ENCODE peak calls at places on chromosomes 7 and 10, in six cellular contexts. H is fibroblast of lung, F is heart right ventricle, O is neural crest cell, S is MCF 10A, R is GM20000. U is an unnamed sample.

GRCh38 chr10:3570855-3571266 is 214.1 kb downstream of the KLF6 start:
- DNase-seq in H (peak), O (peak), S (no peak), F (peak), R (no peak), U (no peak)

GRCh38 chr7:94095359-94096009 is 91.3 kb upstream of the BET1 start:
- DNase-seq in H (no peak), F (no peak), R (no peak), O (no peak), S (no peak), U (no peak)

GRCh38 chr7:129993275-129993674 is 40.5 kb upstream of the UBE2H start:
- DNase-seq in F (no peak), S (no peak), R (no peak), H (no peak), O (no peak), U (no peak)

GRCh38 chr7:2038876-2039728 is 193.6 kb downstream of the MAD1L1 start:
- DNase-seq in O (no peak), H (no peak), R (no peak), S (no peak), F (no peak), U (no peak)

GRCh38 chr10:6383099-6383812 is 180.5 kb downstream of the PFKFB3 start:
- DNase-seq in O (no peak), H (peak), S (no peak), R (no peak), F (no peak), U (no peak)

GRCh38 chr10:131898713-131899112 is 2.1 kb upstream of the PPP2R2D start:
- DNase-seq in F (no peak), R (no peak), O (no peak), H (no peak), S (no peak), U (no peak)

GRCh38 chr7:140581411-140581810 is 59.2 kb downstream of the DENND2A start:
- DNase-seq in H (no peak), R (no peak), F (no peak), O (no peak), S (no peak), U (no peak)

GRCh38 chr10:30398193-30398592 is 35.8 kb upstream of the MAP3K8 start:
- DNase-seq in H (no peak), O (no peak), S (no peak), R (no peak), F (no peak), U (no peak)

GRCh38 chr10:29559996-29560395 is 74.8 kb downstream of the SVIL start:
- DNase-seq in F (no peak), H (no peak), O (no peak), R (no peak), S (no peak), U (no peak)

GRCh38 chr10:97115846-97116245 is 69.9 kb downstream of the SLIT1 start:
- DNase-seq in O (no peak), R (no peak), F (no peak), H (no peak), S (no peak), U (no peak)

GRCh38 chr10:97849491-97850402 is at the start of gene GOLGA7B:
- DNase-seq in S (peak), H (peak), O (peak), F (peak), R (peak), U (peak)

GRCh38 chr7:76225379-76225778 is 23.7 kb downstream of the SRRM3 start:
- DNase-seq in F (peak), O (peak), R (peak), S (peak), H (peak), U (peak)

GRCh38 chr7:111274882-111275281 is 184.0 kb downstream of the LRRN3 start:
- DNase-seq in R (no peak), F (no peak), O (no peak), S (peak), H (peak), U (no peak)

GRCh38 chr7:479948-480499 is 39.6 kb downstream of the PDGFA start:
- DNase-seq in R (no peak), O (no peak), H (no peak), F (no peak), S (no peak), U (no peak)

GRCh38 chr10:114027951-114028350 is 15.7 kb upstream of the ADRB1 start:
- DNase-seq in R (no peak), F (no peak), S (no peak), O (no peak), H (no peak), U (no peak)

GRCh38 chr10:124898493-124898892 is 43.4 kb upstream of the ZRANB1 start:
- DNase-seq in F (no peak), S (no peak), R (no peak), O (no peak), H (no peak), U (no peak)

GRCh38 chr10:132657127-132657706 is 119.6 kb downstream of the INPP5A start:
- DNase-seq in R (no peak), F (no peak), S (no peak), H (no peak), O (no peak), U (no peak)

GRCh38 chr10:71085689-71086438 is 126.5 kb upstream of the UNC5B start:
- DNase-seq in R (no peak), O (no peak), S (no peak), H (no peak), F (no peak), U (no peak)

GRCh38 chr7:54968018-54968417 is 50.8 kb upstream of the EGFR start:
- DNase-seq in O (no peak), F (no peak), S (no peak), R (no peak), H (no peak), U (no peak)

GRCh38 chr10:133050376-133050775 is 37.3 kb upstream of the ADGRA1 start:
- DNase-seq in S (no peak), R (no peak), F (no peak), O (no peak), H (no peak), U (no peak)

GRCh38 chr7:136009488-136010079 is 32.4 kb upstream of the MTPN start:
- DNase-seq in R (peak), O (no peak), H (peak), S (peak), F (no peak), U (no peak)

GRCh38 chr7:15459018-15459621 is 102.7 kb downstream of the AGMO start:
- DNase-seq in R (no peak), O (no peak), H (no peak), F (no peak), S (no peak), U (no peak)

GRCh38 chr10:47023237-47024045 is 112.2 kb downstream of the PTPN20 start:
- DNase-seq in H (no peak), S (no peak), R (no peak), O (no peak), F (no peak), U (no peak)

GRCh38 chr10:124083047-124083739 is 10.2 kb downstream of the CHST15 start:
- DNase-seq in H (no peak), F (no peak), S (no peak), O (no peak), R (no peak), U (no peak)

GRCh38 chr10:86313621-86314041 is 53.0 kb downstream of the GRID1 start:
- DNase-seq in F (no peak), R (no peak), H (no peak), S (no peak), O (no peak), U (no peak)

GRCh38 chr10:85124592-85124991 is 796.2 kb downstream of the CCSER2 start:
- DNase-seq in R (no peak), S (peak), H (no peak), F (no peak), O (no peak), U (no peak)

GRCh38 chr7:54662701-54663100 is 96.3 kb downstream of the SEC61G start:
- DNase-seq in H (no peak), F (no peak), R (no peak), O (no peak), S (no peak), U (no peak)

GRCh38 chr10:13788701-13789447 is 202.1 kb downstream of the PRPF18 start:
- DNase-seq in R (no peak), O (no peak), F (peak), S (no peak), H (peak), U (no peak)

GRCh38 chr7:35570926-35571325 is 124.0 kb downstream of the HERPUD2 start:
- DNase-seq in O (no peak), R (no peak), F (no peak), S (no peak), H (no peak), U (no peak)

DNA sequence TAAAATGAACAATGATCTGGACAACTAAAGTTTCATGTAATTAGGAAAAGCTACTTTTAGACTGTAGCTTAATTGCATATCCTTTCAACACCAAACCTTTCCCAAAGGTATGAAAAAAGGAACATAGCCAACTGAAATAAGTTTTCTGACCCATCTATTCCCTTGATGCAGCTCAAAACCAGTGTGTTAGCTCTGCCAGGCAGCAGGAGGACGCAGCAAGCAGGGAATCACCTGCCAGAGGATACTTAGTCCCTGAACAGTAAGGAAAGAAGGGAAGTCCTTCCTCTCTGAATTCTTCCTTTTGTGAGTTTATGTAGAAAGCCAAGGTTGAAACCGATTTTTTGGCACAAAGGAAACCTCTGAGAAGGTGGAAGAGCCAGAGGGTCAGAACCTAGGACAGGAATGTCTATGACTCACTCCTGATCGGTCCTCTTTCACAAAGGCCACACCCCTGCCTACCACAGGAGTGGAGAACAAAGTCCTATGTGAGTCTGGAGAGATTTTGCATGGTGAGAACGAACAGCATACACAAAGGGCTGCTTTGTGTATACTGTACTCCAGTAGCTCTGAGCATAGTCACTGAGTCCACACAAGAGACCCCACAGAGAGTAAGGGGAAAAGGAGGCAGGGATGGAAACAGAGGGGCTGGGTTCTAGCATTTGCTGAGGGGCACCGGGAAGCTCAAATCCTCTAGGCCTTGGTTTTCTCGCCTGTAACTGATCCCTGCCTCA is 68.8 kb upstream of the GSDME start:
- DNase-seq in F (no peak), S (peak), R (no peak), H (peak), O (no peak), U (no peak)
- TF ChIP-seq CTCF in F (no peak), S (no peak), R (no peak), H (no peak), O (no peak), U (no peak)

GRCh38 chr10:127815147-127815546 is 77.6 kb downstream of the CLRN3 start:
- DNase-seq in S (no peak), R (no peak), O (no peak), F (no peak), H (no peak), U (no peak)
- TF ChIP-seq CTCF in S (peak), R (no peak), O (peak), F (no peak), H (no peak), U (peak)

GRCh38 chr10:69731698-69732097 is 70.0 kb upstream of the COL13A1 start:
- DNase-seq in S (no peak), R (no peak), O (no peak), H (no peak), F (no peak), U (no peak)

GRCh38 chr10:69732147-69732825 is 69.4 kb upstream of the COL13A1 start:
- DNase-seq in R (no peak), S (no peak), H (no peak), O (no peak), F (peak), U (no peak)

GRCh38 chr10:69732826-69733150 is 68.9 kb upstream of the COL13A1 start:
- DNase-seq in S (no peak), O (no peak), H (no peak), F (no peak), R (no peak), U (no peak)

GRCh38 chr10:69730251-69731156 is 71.2 kb upstream of the COL13A1 start:
- DNase-seq in O (no peak), S (no peak), F (peak), H (peak), R (no peak), U (no peak)

DNA sequence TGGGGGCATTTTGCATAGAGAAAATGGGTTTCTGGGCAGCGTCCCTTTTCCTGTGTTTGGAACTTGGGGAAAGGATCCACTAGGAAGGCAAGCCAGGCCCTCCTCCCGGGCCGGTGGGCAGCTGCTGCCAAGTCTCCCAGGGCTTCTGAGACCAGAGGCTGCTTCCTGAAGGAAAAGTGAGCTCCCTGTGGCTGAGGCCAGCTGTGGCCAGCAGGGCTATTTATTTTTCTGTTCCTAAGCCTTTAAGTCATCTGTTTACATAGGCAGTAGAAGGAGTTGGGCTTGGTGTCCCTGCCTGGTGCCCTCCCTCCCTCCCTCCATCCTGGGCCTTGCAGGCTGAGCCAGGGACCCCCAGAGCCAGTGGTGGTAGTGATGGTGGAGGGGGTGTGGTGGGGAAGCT is 70.5 kb upstream of the COL13A1 start:
- DNase-seq in R (no peak), O (no peak), F (no peak), H (peak), S (no peak), U (no peak)
- TF ChIP-seq CTCF in R (no peak), O (no peak), F (no peak), H (no peak), S (no peak), U (no peak)

GRCh38 chr7:151310578-151310977 is 31.0 kb upstream of the NUB1 start:
- DNase-seq in H (no peak), S (peak), O (no peak), F (no peak), R (no peak), U (no peak)
- TF ChIP-seq CTCF in H (peak), S (peak), O (peak), F (peak), R (peak), U (peak)

U was measured in mesothelial cell of epicardium.